ENCODE peak calls at places on chromosome 10, in ten cellular contexts. One of them, this sample, is unnamed.

GRCh38 chr10:21732067-21732772 is 198.2 kb downstream of the MLLT10 start:
- DNase-seq in omental fat pad: no peak
- DNase-seq in fibroblast of pulmonary artery: peak
- DNase-seq in glutamatergic neuron: peak
- DNase-seq in astrocyte: peak
- DNase-seq in lower lobe of right lung: no peak
- DNase-seq in RWPE1: no peak
- DNase-seq in pancreas: peak
- DNase-seq in GM23338: peak
- DNase-seq in BE2C: peak
- DNase-seq in this sample: peak

GRCh38 chr10:84200537-84201243 is 6.4 kb downstream of the CDHR1 start:
- DNase-seq in BE2C: no peak
- DNase-seq in fibroblast of pulmonary artery: no peak
- DNase-seq in lower lobe of right lung: no peak
- DNase-seq in GM23338: no peak
- DNase-seq in RWPE1: no peak
- DNase-seq in omental fat pad: no peak
- DNase-seq in astrocyte: no peak
- DNase-seq in pancreas: no peak
- DNase-seq in glutamatergic neuron: no peak
- DNase-seq in this sample: no peak

GRCh38 chr10:3623746-3624145 is 161.3 kb downstream of the KLF6 start:
- DNase-seq in fibroblast of pulmonary artery: peak
- DNase-seq in pancreas: no peak
- DNase-seq in glutamatergic neuron: no peak
- DNase-seq in astrocyte: peak
- DNase-seq in RWPE1: no peak
- DNase-seq in omental fat pad: no peak
- DNase-seq in lower lobe of right lung: no peak
- DNase-seq in BE2C: no peak
- DNase-seq in GM23338: peak
- DNase-seq in this sample: no peak

GRCh38 chr10:5550621-5551530 is 26.1 kb downstream of the CALML3 start:
- DNase-seq in RWPE1: no peak
- DNase-seq in lower lobe of right lung: peak
- DNase-seq in fibroblast of pulmonary artery: no peak
- DNase-seq in GM23338: no peak
- DNase-seq in glutamatergic neuron: peak
- DNase-seq in pancreas: no peak
- DNase-seq in astrocyte: peak
- DNase-seq in BE2C: peak
- DNase-seq in omental fat pad: no peak
- DNase-seq in this sample: no peak

GRCh38 chr10:44572146-44572545 is 187.2 kb upstream of the CXCL12 start:
- DNase-seq in BE2C: no peak
- DNase-seq in glutamatergic neuron: no peak
- DNase-seq in RWPE1: no peak
- DNase-seq in omental fat pad: no peak
- DNase-seq in pancreas: no peak
- DNase-seq in lower lobe of right lung: no peak
- DNase-seq in astrocyte: no peak
- DNase-seq in fibroblast of pulmonary artery: no peak
- DNase-seq in GM23338: no peak
- DNase-seq in this sample: no peak

GRCh38 chr10:78543749-78544446 is 510.2 kb downstream of the RPS24 start:
- DNase-seq in glutamatergic neuron: no peak
- DNase-seq in BE2C: no peak
- DNase-seq in omental fat pad: peak
- DNase-seq in pancreas: no peak
- DNase-seq in RWPE1: no peak
- DNase-seq in astrocyte: peak
- DNase-seq in fibroblast of pulmonary artery: peak
- DNase-seq in GM23338: no peak
- DNase-seq in lower lobe of right lung: no peak
- DNase-seq in this sample: peak

GRCh38 chr10:132421377-132422168 is 24.6 kb downstream of the PWWP2B start:
- DNase-seq in fibroblast of pulmonary artery: peak
- DNase-seq in RWPE1: peak
- DNase-seq in GM23338: no peak
- DNase-seq in pancreas: peak
- DNase-seq in BE2C: no peak
- DNase-seq in astrocyte: peak
- DNase-seq in lower lobe of right lung: peak
- DNase-seq in omental fat pad: no peak
- DNase-seq in glutamatergic neuron: peak
- DNase-seq in this sample: peak

GRCh38 chr10:68135922-68136718 is 26.8 kb downstream of the MYPN start:
- DNase-seq in astrocyte: peak
- DNase-seq in omental fat pad: no peak
- DNase-seq in pancreas: no peak
- DNase-seq in lower lobe of right lung: no peak
- DNase-seq in BE2C: no peak
- DNase-seq in RWPE1: peak
- DNase-seq in fibroblast of pulmonary artery: peak
- DNase-seq in GM23338: peak
- DNase-seq in glutamatergic neuron: no peak
- DNase-seq in this sample: no peak

GRCh38 chr10:97332586-97333350 is 1.8 kb downstream of the FRAT2 start:
- DNase-seq in lower lobe of right lung: no peak
- DNase-seq in BE2C: peak
- DNase-seq in GM23338: peak
- DNase-seq in fibroblast of pulmonary artery: peak
- DNase-seq in omental fat pad: no peak
- DNase-seq in glutamatergic neuron: no peak
- DNase-seq in RWPE1: peak
- DNase-seq in astrocyte: peak
- DNase-seq in pancreas: peak
- DNase-seq in this sample: peak

GRCh38 chr10:102152545-102152890 is 329 bp downstream of the NOLC1 start:
- DNase-seq in RWPE1: peak
- DNase-seq in astrocyte: no peak
- DNase-seq in BE2C: peak
- DNase-seq in omental fat pad: no peak
- DNase-seq in lower lobe of right lung: no peak
- DNase-seq in pancreas: no peak
- DNase-seq in fibroblast of pulmonary artery: peak
- DNase-seq in glutamatergic neuron: peak
- DNase-seq in GM23338: no peak
- DNase-seq in this sample: peak

GRCh38 chr10:128725531-128725930 is 599.3 kb upstream of the MKI67 start:
- DNase-seq in fibroblast of pulmonary artery: no peak
- DNase-seq in glutamatergic neuron: no peak
- DNase-seq in omental fat pad: no peak
- DNase-seq in BE2C: no peak
- DNase-seq in GM23338: no peak
- DNase-seq in pancreas: no peak
- DNase-seq in RWPE1: no peak
- DNase-seq in astrocyte: no peak
- DNase-seq in lower lobe of right lung: no peak
- DNase-seq in this sample: no peak

GRCh38 chr10:131961777-131962450 is 19.8 kb downstream of the BNIP3 start:
- DNase-seq in glutamatergic neuron: peak
- DNase-seq in omental fat pad: no peak
- DNase-seq in GM23338: no peak
- DNase-seq in astrocyte: no peak
- DNase-seq in RWPE1: no peak
- DNase-seq in BE2C: peak
- DNase-seq in pancreas: peak
- DNase-seq in fibroblast of pulmonary artery: no peak
- DNase-seq in lower lobe of right lung: no peak
- DNase-seq in this sample: no peak

GRCh38 chr10:124155781-124156401 is 62.5 kb upstream of the CHST15 start:
- DNase-seq in RWPE1: no peak
- DNase-seq in astrocyte: peak
- DNase-seq in BE2C: no peak
- DNase-seq in pancreas: no peak
- DNase-seq in GM23338: no peak
- DNase-seq in fibroblast of pulmonary artery: peak
- DNase-seq in omental fat pad: no peak
- DNase-seq in lower lobe of right lung: no peak
- DNase-seq in glutamatergic neuron: no peak
- DNase-seq in this sample: no peak

GRCh38 chr10:112526906-112527305 is 79.9 kb downstream of the VTI1A start:
- DNase-seq in lower lobe of right lung: no peak
- DNase-seq in fibroblast of pulmonary artery: no peak
- DNase-seq in pancreas: no peak
- DNase-seq in omental fat pad: no peak
- DNase-seq in GM23338: peak
- DNase-seq in RWPE1: no peak
- DNase-seq in BE2C: no peak
- DNase-seq in glutamatergic neuron: no peak
- DNase-seq in astrocyte: no peak
- DNase-seq in this sample: no peak

GRCh38 chr10:3780766-3781457 is 4.1 kb downstream of the KLF6 start:
- DNase-seq in omental fat pad: no peak
- DNase-seq in BE2C: no peak
- DNase-seq in fibroblast of pulmonary artery: peak
- DNase-seq in glutamatergic neuron: no peak
- DNase-seq in GM23338: no peak
- DNase-seq in lower lobe of right lung: no peak
- DNase-seq in pancreas: no peak
- DNase-seq in RWPE1: no peak
- DNase-seq in astrocyte: peak
- DNase-seq in this sample: no peak

GRCh38 chr10:11578802-11579255 is 32.6 kb downstream of the USP6NL start:
- DNase-seq in glutamatergic neuron: no peak
- DNase-seq in pancreas: no peak
- DNase-seq in BE2C: no peak
- DNase-seq in omental fat pad: no peak
- DNase-seq in lower lobe of right lung: no peak
- DNase-seq in RWPE1: no peak
- DNase-seq in astrocyte: no peak
- DNase-seq in GM23338: no peak
- DNase-seq in fibroblast of pulmonary artery: no peak
- DNase-seq in this sample: peak

GRCh38 chr10:2985729-2986232 is 81.6 kb upstream of the PFKP start:
- DNase-seq in BE2C: no peak
- DNase-seq in fibroblast of pulmonary artery: no peak
- DNase-seq in omental fat pad: no peak
- DNase-seq in RWPE1: peak
- DNase-seq in astrocyte: peak
- DNase-seq in glutamatergic neuron: no peak
- DNase-seq in GM23338: no peak
- DNase-seq in pancreas: peak
- DNase-seq in lower lobe of right lung: peak
- DNase-seq in this sample: no peak

GRCh38 chr10:98790817-98791216 is 344.1 kb upstream of the HPS1 start:
- DNase-seq in glutamatergic neuron: no peak
- DNase-seq in RWPE1: peak
- DNase-seq in GM23338: peak
- DNase-seq in BE2C: no peak
- DNase-seq in pancreas: no peak
- DNase-seq in lower lobe of right lung: no peak
- DNase-seq in fibroblast of pulmonary artery: peak
- DNase-seq in astrocyte: no peak
- DNase-seq in omental fat pad: no peak
- DNase-seq in this sample: no peak
- TF ChIP-seq CTCF in glutamatergic neuron: no peak
- TF ChIP-seq CTCF in RWPE1: peak
- TF ChIP-seq CTCF in GM23338: peak
- TF ChIP-seq CTCF in BE2C: peak
- TF ChIP-seq CTCF in pancreas: no peak
- TF ChIP-seq CTCF in lower lobe of right lung: no peak
- TF ChIP-seq CTCF in fibroblast of pulmonary artery: peak
- TF ChIP-seq CTCF in astrocyte: peak
- TF ChIP-seq CTCF in omental fat pad: no peak
- TF ChIP-seq CTCF in this sample: peak

DNA sequence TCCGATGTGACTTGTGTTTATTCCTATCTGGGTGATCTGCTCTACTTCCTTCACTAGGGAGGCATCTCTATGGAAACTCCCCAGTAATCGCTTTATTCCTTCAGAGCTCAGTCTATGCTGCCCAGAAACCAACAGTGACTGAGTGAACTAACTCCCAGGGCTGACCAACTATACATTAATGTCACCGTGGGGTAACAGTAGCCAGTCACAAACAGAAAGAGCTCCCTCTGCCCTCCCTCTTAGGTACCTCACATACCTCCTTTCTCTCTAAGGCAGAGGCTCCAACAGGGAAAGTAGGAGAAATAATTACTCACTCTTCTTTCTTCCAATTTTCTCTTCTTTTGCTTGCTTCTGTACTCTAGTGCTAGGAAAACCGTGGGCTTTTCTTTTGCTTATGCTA is 855.0 kb downstream of the REEP3 start:
- DNase-seq in astrocyte: no peak
- DNase-seq in BE2C: peak
- DNase-seq in pancreas: no peak
- DNase-seq in omental fat pad: no peak
- DNase-seq in lower lobe of right lung: no peak
- DNase-seq in GM23338: peak
- DNase-seq in glutamatergic neuron: no peak
- DNase-seq in fibroblast of pulmonary artery: no peak
- DNase-seq in RWPE1: no peak
- DNase-seq in this sample: no peak
- TF ChIP-seq CTCF in astrocyte: no peak
- TF ChIP-seq CTCF in BE2C: peak
- TF ChIP-seq CTCF in pancreas: no peak
- TF ChIP-seq CTCF in omental fat pad: no peak
- TF ChIP-seq CTCF in lower lobe of right lung: no peak
- TF ChIP-seq CTCF in GM23338: peak
- TF ChIP-seq CTCF in glutamatergic neuron: no peak
- TF ChIP-seq CTCF in fibroblast of pulmonary artery: no peak
- TF ChIP-seq CTCF in RWPE1: no peak
- TF ChIP-seq CTCF in this sample: no peak

DNA sequence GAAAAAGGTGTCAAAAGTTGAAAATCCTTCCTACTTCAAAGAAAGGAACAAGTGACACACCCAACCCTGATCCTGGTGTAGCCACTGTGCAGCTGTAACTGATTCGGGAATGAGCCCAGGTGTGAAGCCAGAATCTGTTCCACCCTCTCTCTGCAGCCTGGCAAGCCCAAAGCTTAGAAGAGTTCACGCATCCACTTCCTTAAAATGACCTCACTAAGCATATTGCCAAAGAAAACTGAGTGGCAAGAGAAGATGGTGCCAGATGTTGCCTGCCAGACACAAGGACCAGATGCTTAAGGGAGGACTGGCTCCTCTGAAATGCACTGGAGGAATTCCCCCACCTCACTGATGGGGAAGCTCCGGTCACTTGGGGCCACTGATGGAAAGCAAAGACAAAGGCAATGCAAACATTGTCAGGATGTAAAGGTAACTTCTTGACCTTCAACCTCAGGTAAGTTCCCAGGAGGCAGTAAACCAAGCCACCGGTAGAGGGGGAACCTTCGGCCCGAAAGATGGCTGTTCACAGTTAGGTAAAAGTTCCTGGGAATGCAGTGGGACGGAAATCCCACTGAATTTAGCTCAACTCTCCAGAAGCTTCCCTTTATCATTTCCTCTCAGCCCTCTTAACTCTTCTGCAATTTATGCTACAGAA is 554.9 kb downstream of the KCNMA1 start:
- DNase-seq in lower lobe of right lung: no peak
- DNase-seq in fibroblast of pulmonary artery: no peak
- DNase-seq in BE2C: no peak
- DNase-seq in astrocyte: no peak
- DNase-seq in RWPE1: no peak
- DNase-seq in pancreas: no peak
- DNase-seq in glutamatergic neuron: no peak
- DNase-seq in GM23338: peak
- DNase-seq in omental fat pad: no peak
- DNase-seq in this sample: no peak
- TF ChIP-seq CTCF in lower lobe of right lung: no peak
- TF ChIP-seq CTCF in fibroblast of pulmonary artery: no peak
- TF ChIP-seq CTCF in BE2C: no peak
- TF ChIP-seq CTCF in astrocyte: no peak
- TF ChIP-seq CTCF in RWPE1: no peak
- TF ChIP-seq CTCF in pancreas: no peak
- TF ChIP-seq CTCF in glutamatergic neuron: peak
- TF ChIP-seq CTCF in GM23338: peak
- TF ChIP-seq CTCF in omental fat pad: no peak
- TF ChIP-seq CTCF in this sample: no peak

GRCh38 chr10:59266321-59266720 is 89.9 kb downstream of the PHYHIPL start:
- DNase-seq in GM23338: no peak
- DNase-seq in RWPE1: no peak
- DNase-seq in lower lobe of right lung: no peak
- DNase-seq in fibroblast of pulmonary artery: no peak
- DNase-seq in BE2C: no peak
- DNase-seq in pancreas: no peak
- DNase-seq in omental fat pad: no peak
- DNase-seq in glutamatergic neuron: no peak
- DNase-seq in astrocyte: no peak
- DNase-seq in this sample: no peak
- TF ChIP-seq CTCF in GM23338: no peak
- TF ChIP-seq CTCF in RWPE1: no peak
- TF ChIP-seq CTCF in lower lobe of right lung: no peak
- TF ChIP-seq CTCF in fibroblast of pulmonary artery: no peak
- TF ChIP-seq CTCF in BE2C: no peak
- TF ChIP-seq CTCF in pancreas: no peak
- TF ChIP-seq CTCF in omental fat pad: no peak
- TF ChIP-seq CTCF in glutamatergic neuron: no peak
- TF ChIP-seq CTCF in astrocyte: no peak
- TF ChIP-seq CTCF in this sample: no peak